ENCODE peak calls at places on chromosomes 2 and 18, in eight cellular contexts. A is colonic mucosa, O is endothelial cell of umbilical vein, L is mesendoderm, S is fibroblast of lung, F is mammary epithelial cell, I is kidney, K is H1. D is an unnamed sample. For H3K36me3, the result is how much of the 10 kb centered on the place peaks cover.

GRCh38 chr2:42048318-42049251 is 764 bp downstream of the PKDCC start:
- DNase-seq in L (peak), I (peak), F (no peak), A (peak), K (no peak), S (peak), O (peak), D (no peak)

GRCh38 chr2:190843874-190844699 is 36.5 kb upstream of the GLS start:
- DNase-seq in L (no peak), O (no peak), S (no peak), K (no peak), F (peak), I (no peak), A (no peak), D (no peak)

GRCh38 chr2:171522804-171523338 is 597 bp downstream of the CYBRD1 start:
- DNase-seq in K (no peak), I (peak), F (peak), O (no peak), A (peak), S (no peak), L (no peak), D (no peak)

GRCh38 chr2:167652401-167652800 is 595.0 kb downstream of the STK39 start:
- DNase-seq in K (no peak), S (no peak), O (no peak), F (no peak), L (no peak), A (no peak), I (no peak), D (no peak)

GRCh38 chr18:75408554-75409506 is 18.7 kb downstream of the SMIM21 start:
- DNase-seq in I (no peak), L (peak), K (no peak), F (peak), S (peak), O (peak), A (no peak), D (no peak)

GRCh38 chr2:218406949-218407703 is 7.5 kb downstream of the CTDSP1 start:
- DNase-seq in S (peak), F (peak), O (peak), K (no peak), A (peak), L (no peak), I (peak), D (no peak)

GRCh38 chr2:146879882-146880281 is 964.9 kb upstream of the ACVR2A start:
- DNase-seq in K (no peak), L (peak), I (no peak), A (no peak), O (no peak), F (no peak), S (no peak), D (no peak)

GRCh38 chr2:69181806-69182427 is 168.9 kb downstream of the ANTXR1 start:
- DNase-seq in L (no peak), I (no peak), S (no peak), O (no peak), A (no peak), K (no peak), F (no peak), D (no peak)

GRCh38 chr2:80073134-80073561 is 231.4 kb downstream of the LRRTM1 start:
- DNase-seq in O (peak), F (peak), A (peak), L (peak), S (peak), K (no peak), I (no peak), D (peak)

GRCh38 chr18:23825978-23826405 is 136.7 kb downstream of the LAMA3 start:
- DNase-seq in K (no peak), O (peak), A (no peak), F (peak), S (peak), I (peak), L (no peak), D (no peak)

GRCh38 chr2:88627856-88628568 is 748 bp upstream of the EIF2AK3 start:
- DNase-seq in I (peak), F (peak), A (peak), L (peak), K (peak), S (peak), O (no peak), D (no peak)

GRCh38 chr2:109326306-109326705 is 197.3 kb downstream of the SH3RF3 start:
- DNase-seq in K (no peak), I (no peak), S (no peak), L (no peak), O (no peak), A (no peak), F (no peak), D (no peak)

GRCh38 chr2:144671695-144672094 is 151.8 kb upstream of the ZEB2 start:
- DNase-seq in S (no peak), O (no peak), F (no peak), L (no peak), I (no peak), A (no peak), K (no peak), D (no peak)

GRCh38 chr18:49698596-49699025 is 114.7 kb downstream of the ACAA2 start:
- DNase-seq in I (no peak), F (no peak), O (no peak), S (no peak), L (no peak), A (no peak), K (no peak), D (no peak)

GRCh38 chr2:162244559-162245031 is 1.4 kb upstream of the FAP start:
- DNase-seq in A (no peak), F (peak), O (peak), L (no peak), K (no peak), I (peak), S (peak), D (no peak)
- H3K9ac ChIP-seq in A (no peak), F (peak), O (peak), L (no peak), K (no peak), I (no peak), S (no peak), D (no peak)

DNA sequence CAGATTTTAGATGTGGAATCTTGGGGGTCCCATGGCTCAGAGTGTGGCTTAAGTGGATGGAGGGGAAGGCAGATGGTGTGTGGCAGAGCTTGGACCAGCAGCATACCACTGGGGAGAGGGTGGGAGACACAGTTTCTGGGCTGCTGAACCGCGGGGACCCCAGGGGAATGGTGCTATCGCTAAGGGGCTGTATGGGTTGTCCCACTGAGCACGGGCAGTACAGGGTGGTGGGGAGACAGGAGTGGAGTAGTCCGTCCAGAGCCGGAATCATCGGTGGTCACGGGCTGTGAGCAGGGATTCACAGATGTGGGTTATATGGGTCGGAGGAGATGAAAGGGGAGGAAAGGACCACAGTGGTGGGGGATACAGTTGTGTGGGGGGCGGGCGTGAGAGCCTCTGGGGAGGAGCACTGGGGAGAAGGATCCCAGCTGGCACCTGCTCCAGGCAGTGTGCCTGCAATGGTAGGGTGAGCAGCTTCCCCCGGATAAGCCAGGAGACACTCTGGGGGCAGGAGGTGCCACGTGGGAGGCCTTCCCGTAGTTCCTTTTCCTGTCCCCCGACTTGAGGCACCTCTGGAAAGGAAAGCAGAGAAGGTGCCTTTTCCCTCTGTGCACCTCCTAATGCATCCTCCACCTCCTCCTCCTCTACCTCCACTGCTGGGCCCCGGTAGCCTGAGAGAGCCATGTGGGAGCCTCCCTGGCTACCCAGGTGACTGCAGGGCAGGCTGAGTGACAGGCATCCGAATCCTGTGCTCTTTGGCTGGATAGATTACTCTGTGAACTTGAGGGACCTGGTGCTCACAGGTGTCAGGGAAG is 24.9 kb downstream of the IGFBP5 start:
- DNase-seq in F (no peak), S (no peak), K (no peak), O (no peak), I (peak), L (no peak), A (no peak), D (no peak)
- H3K27ac ChIP-seq in F (no peak), S (no peak), K (no peak), O (no peak), I (no peak), L (no peak), A (no peak), D (no peak)

DNA sequence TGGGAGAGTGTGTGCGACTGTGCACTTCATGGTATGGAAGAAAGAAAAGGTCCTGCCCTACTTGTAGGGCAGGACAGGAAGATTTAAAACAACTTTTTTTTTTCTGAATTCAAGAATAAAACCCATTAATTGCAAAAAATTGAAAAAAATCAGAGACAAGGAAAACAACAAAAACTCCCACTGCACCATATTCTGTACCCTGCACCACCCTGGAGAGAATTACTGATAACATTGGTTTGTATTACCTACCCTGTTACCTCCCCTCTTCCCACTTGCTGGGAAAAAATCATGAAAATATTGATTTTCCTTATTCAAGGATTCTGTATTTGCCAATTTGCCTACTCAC is 77.6 kb downstream of the DYSF start:
- DNase-seq in O (no peak), K (no peak), F (no peak), L (no peak), S (no peak), I (no peak), A (no peak), D (no peak)
- H3K36me3 ChIP-seq in O (under half), K (under half), F (under half), L (under half), S (under half), I (under half), A (under half), D (under half)

GRCh38 chr2:30408961-30409387 is 38.1 kb upstream of the LCLAT1 start:
- DNase-seq in S (peak), I (no peak), F (no peak), L (peak), O (no peak), K (no peak), A (no peak), D (no peak)

GRCh38 chr2:30414951-30415350 is 32.1 kb upstream of the LCLAT1 start:
- DNase-seq in F (no peak), A (no peak), O (no peak), L (no peak), I (no peak), S (peak), K (no peak), D (no peak)

GRCh38 chr2:30417253-30417652 is 29.8 kb upstream of the LCLAT1 start:
- DNase-seq in L (peak), I (no peak), S (peak), A (no peak), O (no peak), K (no peak), F (no peak), D (no peak)

GRCh38 chr2:30410217-30410616 is 36.8 kb upstream of the LCLAT1 start:
- DNase-seq in F (peak), A (no peak), I (no peak), L (peak), O (no peak), K (no peak), S (no peak), D (no peak)

GRCh38 chr2:30412392-30413321 is 34.4 kb upstream of the LCLAT1 start:
- DNase-seq in L (no peak), S (peak), O (no peak), A (peak), F (no peak), I (peak), K (no peak), D (no peak)
- H3K9ac ChIP-seq in L (no peak), S (no peak), O (no peak), A (no peak), F (no peak), I (no peak), K (no peak), D (no peak)

DNA sequence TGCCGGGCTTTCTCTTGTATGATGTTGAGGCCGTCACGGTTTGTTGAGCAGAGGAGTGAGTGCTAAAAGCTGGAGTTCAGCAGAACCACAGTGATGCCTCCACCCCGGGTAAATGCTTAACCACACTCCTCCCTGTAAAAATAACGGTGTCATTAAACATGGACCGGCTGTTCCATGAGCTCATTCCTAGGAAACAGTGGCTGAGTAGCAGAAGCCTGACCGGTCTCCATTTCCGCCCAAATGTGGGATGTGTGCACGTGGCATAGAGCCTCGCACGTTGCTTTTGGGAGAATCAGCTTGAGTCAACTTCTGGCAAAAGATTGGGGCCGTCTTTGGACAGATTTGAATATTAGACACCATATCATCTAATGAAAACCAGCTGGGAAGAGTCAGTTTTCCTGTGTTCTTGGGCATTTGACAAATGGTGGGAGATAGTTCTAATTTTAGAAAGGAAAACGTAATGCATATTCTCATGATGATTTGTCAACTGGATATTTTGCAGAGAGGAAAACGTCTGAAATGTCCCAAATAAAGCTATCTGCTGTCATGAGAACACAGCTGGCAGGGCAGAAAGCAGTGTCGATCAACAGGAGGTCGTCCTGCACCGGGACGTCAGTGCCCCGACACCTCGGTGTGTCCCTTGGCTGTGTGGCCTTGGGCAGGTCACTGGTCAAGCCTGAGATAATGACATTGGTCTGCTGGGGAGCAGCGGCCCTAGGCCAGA is 42.4 kb downstream of the LRRFIP1 start:
- DNase-seq in I (peak), K (no peak), S (peak), O (no peak), L (no peak), A (peak), F (no peak), D (no peak)
- H3K27ac ChIP-seq in I (peak), K (no peak), S (peak), O (no peak), L (no peak), A (no peak), F (no peak), D (peak)

GRCh38 chr18:55232506-55232905 is 273.2 kb upstream of the CCDC68 start:
- DNase-seq in O (no peak), K (no peak), S (no peak), F (no peak), L (no peak), I (no peak), A (no peak), D (no peak)
- H3K36me3 ChIP-seq in O (under half), K (under half), S (under half), F (under half), L (under half), I (under half), A (under half), D (half or more)

DNA sequence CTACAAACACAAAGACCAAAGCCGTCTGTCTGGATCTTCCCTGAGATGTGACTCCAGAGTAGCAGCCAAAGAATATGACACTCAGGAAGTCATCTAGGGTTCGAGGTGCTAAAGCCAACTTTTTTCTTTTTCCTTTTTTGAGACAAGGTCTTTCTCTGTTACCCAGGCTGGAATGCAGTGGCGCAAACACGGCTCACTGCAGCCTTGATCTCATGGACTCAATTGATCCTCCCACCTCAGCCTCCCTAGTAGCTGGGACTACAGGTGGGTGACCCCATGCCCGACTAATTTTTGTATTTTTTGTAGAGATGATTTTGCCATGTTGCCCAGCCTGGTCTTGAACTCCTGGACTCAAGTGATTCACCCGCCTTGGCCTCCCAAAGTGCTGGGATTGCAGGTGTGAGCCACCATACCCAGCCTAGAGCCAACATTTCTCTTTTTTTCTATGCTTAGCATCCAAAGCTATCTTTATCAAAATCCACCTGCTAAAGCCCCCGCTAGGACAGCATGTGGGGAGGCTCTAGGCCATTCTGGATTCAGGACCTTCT is 92.8 kb downstream of the TMEM17 start:
- DNase-seq in I (no peak), S (no peak), A (no peak), L (no peak), F (no peak), K (no peak), O (no peak), D (no peak)
- H3K9ac ChIP-seq in I (no peak), S (no peak), A (no peak), L (no peak), F (no peak), K (no peak), O (no peak), D (no peak)

DNA sequence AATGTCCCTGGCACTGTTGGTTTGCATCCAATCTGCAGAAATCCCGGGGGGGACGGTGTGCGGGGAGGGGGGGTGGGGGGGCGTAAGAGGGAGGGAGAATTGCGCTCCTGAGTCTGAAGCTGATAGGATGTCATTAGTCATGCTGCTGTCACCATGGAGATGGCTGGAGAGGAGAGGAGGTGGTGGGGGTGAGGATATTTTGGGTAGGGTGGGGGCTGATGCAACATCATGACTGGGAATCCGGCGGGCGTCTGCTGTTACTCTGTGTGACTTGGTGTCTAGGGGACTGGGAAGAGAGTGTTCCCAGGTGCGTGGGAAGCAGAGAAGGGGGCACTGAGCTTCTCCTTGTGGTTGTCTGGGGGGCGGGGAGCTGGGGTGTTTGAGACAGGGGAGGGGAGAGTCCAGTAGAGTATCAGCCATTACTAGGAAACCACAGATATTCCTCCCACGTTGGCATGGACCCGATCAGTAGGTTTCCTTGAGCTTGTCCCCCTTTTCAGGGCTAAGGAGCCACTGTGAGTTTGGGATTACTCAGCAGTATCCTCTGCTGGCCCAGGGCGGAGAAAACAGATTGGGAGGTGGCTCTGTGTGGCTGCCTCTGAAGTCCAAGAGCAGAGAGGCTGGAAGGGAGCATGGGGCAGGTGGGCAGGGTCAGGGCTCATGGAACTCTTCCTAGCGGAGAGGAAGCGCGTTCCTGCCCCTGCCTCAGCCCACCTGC is 18.9 kb downstream of the TET3 start:
- DNase-seq in S (peak), A (no peak), F (peak), I (no peak), L (peak), O (no peak), K (no peak), D (no peak)
- H3K27ac ChIP-seq in S (peak), A (no peak), F (peak), I (no peak), L (no peak), O (no peak), K (no peak), D (peak)

D was measured in SK-N-MC.